ENCODE peak calls at places on chromosomes 6 and 20, in nine cellular contexts. R is upper lobe of right lung, N is SK-N-SH, M is tibial artery, S is heart left ventricle, X is IMR-90, J is GM23338, A is colonic mucosa, P is left lung. D is an unnamed sample.

GRCh38 chr6:129114992-129115391 is 232.1 kb downstream of the LAMA2 start:
- DNase-seq in S (no peak), M (no peak), X (no peak), J (no peak), P (no peak), A (no peak), N (no peak), R (no peak), D (no peak)

GRCh38 chr6:100001915-100002388 is 7.9 kb upstream of the MCHR2 start:
- DNase-seq in A (peak), S (peak), J (peak), X (peak), P (no peak), R (peak), M (peak), N (peak), D (no peak)

GRCh38 chr6:30325873-30326445 is 768 bp upstream of the TRIM39 start:
- DNase-seq in X (no peak), M (no peak), J (peak), P (peak), N (no peak), S (no peak), R (peak), A (no peak), D (peak)

GRCh38 chr20:14878676-14879019 is 541.2 kb upstream of the FLRT3 start:
- DNase-seq in J (no peak), X (no peak), M (no peak), S (no peak), P (no peak), N (no peak), R (no peak), A (no peak), D (no peak)

GRCh38 chr6:44856495-44856878 is 469.0 kb downstream of the CDC5L start:
- DNase-seq in S (no peak), J (no peak), A (no peak), R (no peak), N (no peak), X (no peak), P (no peak), M (no peak), D (no peak)

GRCh38 chr6:104940881-104941693 is 15.8 kb upstream of the LIN28B start:
- DNase-seq in S (peak), R (no peak), M (no peak), A (peak), P (no peak), J (peak), N (peak), X (peak), D (no peak)

GRCh38 chr6:3325210-3325609 is 66.5 kb downstream of the PSMG4 start:
- DNase-seq in N (peak), R (no peak), M (no peak), S (no peak), P (no peak), X (peak), J (no peak), A (no peak), D (peak)

GRCh38 chr20:17606001-17606400 is 36.1 kb downstream of the DSTN start:
- DNase-seq in X (no peak), S (no peak), M (no peak), P (no peak), R (no peak), A (no peak), N (no peak), J (no peak), D (no peak)

GRCh38 chr6:34317882-34318491 is 69.2 kb upstream of the SMIM29 start:
- DNase-seq in M (no peak), P (no peak), J (no peak), S (no peak), A (no peak), X (peak), N (no peak), R (no peak), D (no peak)

GRCh38 chr20:1802385-1803215 is 92.6 kb upstream of the SIRPA start:
- DNase-seq in P (peak), R (peak), N (peak), M (peak), S (peak), J (peak), X (peak), A (peak), D (no peak)

GRCh38 chr6:4066029-4066755 is 12.7 kb downstream of the FAM217A start:
- DNase-seq in R (no peak), S (no peak), J (no peak), N (no peak), A (no peak), X (no peak), M (no peak), P (no peak), D (no peak)

GRCh38 chr6:42429042-42429574 is 22.6 kb downstream of the TRERF1 start:
- DNase-seq in X (no peak), R (no peak), P (no peak), N (no peak), A (no peak), M (no peak), J (no peak), S (no peak), D (no peak)

GRCh38 chr6:63458480-63459115 is 113.7 kb upstream of the LOC128125822 start:
- DNase-seq in S (no peak), J (no peak), P (no peak), A (no peak), M (no peak), R (no peak), N (no peak), X (no peak), D (no peak)

GRCh38 chr6:9851541-9852380 is 563.1 kb downstream of the TFAP2A start:
- DNase-seq in N (no peak), X (peak), J (peak), S (no peak), M (no peak), P (no peak), A (no peak), R (no peak), D (no peak)

GRCh38 chr6:36546664-36546957 is 668 bp downstream of the STK38 start:
- DNase-seq in M (no peak), X (no peak), P (no peak), J (no peak), S (no peak), A (no peak), N (no peak), R (no peak), D (no peak)

GRCh38 chr6:36547646-36548400 is 544 bp upstream of the STK38 start:
- DNase-seq in A (no peak), J (no peak), M (no peak), X (no peak), R (no peak), N (peak), P (no peak), S (no peak), D (no peak)

GRCh38 chr6:36546958-36547645 is at the start of gene STK38:
- DNase-seq in P (peak), N (peak), X (peak), J (peak), A (peak), R (peak), M (peak), S (peak), D (peak)

GRCh38 chr6:36544228-36544627 is 3.1 kb downstream of the STK38 start:
- DNase-seq in P (no peak), J (no peak), X (no peak), A (peak), R (no peak), N (no peak), S (no peak), M (no peak), D (no peak)

GRCh38 chr6:36545767-36546663 is 1.3 kb downstream of the STK38 start:
- DNase-seq in R (no peak), A (peak), P (no peak), J (peak), S (no peak), M (no peak), N (peak), X (peak), D (no peak)
- H3K27ac ChIP-seq in R (peak), A (peak), P (peak), J (peak), S (peak), M (peak), N (peak), X (peak), D (peak)

GRCh38 chr6:13923527-13924145 is 1.1 kb upstream of the RNF182 start:
- DNase-seq in J (no peak), R (no peak), N (no peak), P (no peak), X (peak), M (no peak), A (no peak), S (no peak), D (no peak)

GRCh38 chr6:13926378-13926777 is 1.6 kb downstream of the RNF182 start:
- DNase-seq in P (no peak), R (no peak), X (no peak), N (no peak), S (no peak), A (no peak), M (no peak), J (no peak), D (no peak)

GRCh38 chr6:13924949-13925881 is at the start of gene RNF182:
- DNase-seq in X (no peak), M (no peak), S (peak), R (no peak), P (no peak), A (peak), J (peak), N (peak), D (no peak)

GRCh38 chr6:13922750-13923149 is 2.0 kb upstream of the RNF182 start:
- DNase-seq in S (no peak), J (no peak), A (no peak), X (no peak), P (no peak), N (no peak), M (no peak), R (no peak), D (no peak)

DNA sequence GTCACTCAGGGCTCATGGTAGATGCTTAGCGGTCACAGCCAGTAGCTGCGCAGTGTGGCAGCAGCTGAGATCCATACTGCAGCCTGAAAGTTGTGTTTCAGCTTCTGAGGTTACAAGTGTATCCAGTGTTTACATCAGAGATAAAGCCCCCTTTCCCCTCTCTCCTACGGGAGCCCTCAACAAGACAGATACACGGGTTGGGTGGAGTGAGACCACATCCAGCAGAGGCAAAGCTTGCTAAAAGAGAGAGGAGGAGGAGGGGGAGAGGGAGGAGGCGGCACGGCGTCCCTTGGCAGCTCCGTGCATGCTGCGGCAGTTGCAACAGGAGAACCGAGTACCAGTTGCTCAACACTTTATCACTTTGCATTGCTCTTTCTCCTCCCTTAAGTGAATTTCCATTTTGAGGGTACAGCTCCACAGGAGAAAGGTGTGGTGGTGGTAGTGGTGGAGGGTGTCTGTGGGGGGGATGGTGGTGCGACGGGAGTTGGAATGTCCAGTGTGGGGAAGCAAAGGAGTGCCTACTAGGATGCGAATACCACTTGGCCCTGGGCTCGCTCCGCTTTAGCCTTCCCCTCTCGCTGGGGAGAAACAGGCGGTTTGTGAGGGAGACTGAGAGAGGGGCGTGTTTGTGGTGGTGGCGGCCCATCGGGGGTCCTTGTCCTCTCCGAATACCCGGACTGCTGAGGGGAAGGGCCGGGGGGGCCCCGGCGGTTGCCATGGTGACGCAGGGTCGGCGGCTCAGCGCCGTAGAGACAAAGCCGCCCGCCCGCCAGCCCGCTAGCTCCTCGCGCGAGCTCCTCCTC is 405 bp upstream of the RNF182 start:
- DNase-seq in P (peak), M (no peak), X (peak), R (peak), J (peak), N (peak), S (no peak), A (no peak), D (no peak)
- TF ChIP-seq CTCF in P (no peak), M (no peak), X (no peak), R (no peak), J (no peak), N (no peak), S (no peak), A (no peak), D (no peak)

DNA sequence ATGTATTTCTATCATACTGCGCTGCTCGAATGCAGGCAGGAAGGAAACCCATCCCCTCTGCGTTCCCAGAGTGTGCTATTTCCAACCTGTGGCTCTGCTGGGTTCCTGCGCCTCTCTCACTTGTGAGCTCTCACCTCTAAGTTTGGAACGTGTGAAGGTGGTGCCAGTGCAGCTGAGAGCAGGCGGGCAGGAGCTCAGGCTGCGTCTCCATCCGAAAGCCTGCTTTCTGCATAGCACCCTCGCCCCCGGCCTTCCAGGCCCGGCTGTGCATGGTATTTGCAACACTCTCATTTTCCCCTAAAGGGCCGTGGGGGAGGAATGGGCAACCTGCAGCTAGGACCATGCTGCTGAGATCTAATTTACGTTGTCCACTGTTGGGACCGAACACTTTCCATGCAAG is 288.0 kb upstream of the TSHZ2 start:
- DNase-seq in J (peak), A (no peak), P (no peak), R (no peak), N (no peak), S (no peak), M (no peak), X (no peak), D (no peak)
- H3K4me3 ChIP-seq in J (no peak), A (no peak), P (no peak), R (no peak), N (no peak), S (no peak), M (no peak), X (no peak), D (no peak)

DNA sequence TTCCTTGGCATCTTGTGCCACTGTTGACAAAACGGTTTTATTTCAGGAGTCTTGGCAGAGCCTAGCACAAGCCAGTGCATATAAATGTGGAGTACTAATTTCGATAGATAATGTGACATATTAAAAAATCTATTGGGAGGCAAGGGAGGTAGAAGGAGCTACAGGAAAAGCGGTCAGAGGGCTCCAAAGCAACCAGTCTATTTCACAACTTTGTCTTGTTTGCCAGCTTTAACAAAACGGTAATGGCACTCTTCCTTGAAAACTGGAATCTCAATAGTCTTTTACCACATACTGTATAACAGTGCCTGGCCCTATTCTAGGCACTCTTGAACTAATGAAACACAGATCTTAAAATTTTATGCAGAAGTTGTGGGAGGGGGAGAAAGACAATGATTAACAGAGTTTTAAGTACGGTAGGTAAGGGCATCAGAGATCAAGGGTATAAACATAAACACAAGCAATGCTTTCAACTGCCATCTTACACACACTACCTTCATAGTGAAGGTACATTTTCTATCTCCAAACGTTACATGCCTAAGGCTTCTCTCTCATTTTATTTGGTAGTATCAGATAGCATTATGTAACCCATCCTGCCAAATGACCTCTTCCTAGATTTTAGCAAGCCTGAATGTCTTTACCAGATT is 33.5 kb upstream of the SYNCRIP start:
- DNase-seq in A (no peak), J (no peak), P (no peak), M (no peak), X (no peak), N (no peak), S (no peak), R (no peak), D (no peak)
- H3K27ac ChIP-seq in A (no peak), J (peak), P (peak), M (peak), X (no peak), N (peak), S (peak), R (peak), D (peak)

GRCh38 chr20:10094566-10095173 is 59.9 kb downstream of the ANKEF1 start:
- DNase-seq in A (no peak), N (no peak), R (no peak), M (no peak), S (no peak), P (no peak), J (no peak), X (no peak), D (no peak)
- TF ChIP-seq CTCF in A (no peak), N (peak), R (no peak), M (no peak), S (no peak), P (no peak), J (peak), X (no peak), D (no peak)

DNA sequence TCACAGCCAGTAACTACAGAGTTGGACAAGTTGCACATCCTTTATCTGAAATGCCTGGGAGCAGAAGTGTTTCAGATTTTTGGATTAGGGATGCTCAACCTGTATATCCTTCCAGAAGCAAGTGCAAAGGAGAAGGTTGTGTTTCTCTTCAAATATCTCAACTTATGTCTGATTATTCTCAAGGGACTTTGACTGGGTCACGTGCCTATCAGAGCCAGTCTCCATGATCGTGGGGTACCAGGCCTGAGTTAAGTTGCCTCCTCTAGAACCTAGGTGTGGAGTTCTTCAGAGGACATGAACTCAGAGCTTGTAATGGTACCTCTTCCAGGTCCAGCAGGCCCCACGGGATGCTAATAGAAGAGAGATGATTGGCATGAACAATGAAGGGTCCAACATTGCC is 7.8 kb downstream of the CD83 start:
- DNase-seq in M (no peak), A (no peak), S (no peak), J (no peak), N (no peak), P (no peak), X (no peak), R (no peak), D (no peak)
- H3K4me3 ChIP-seq in M (no peak), A (no peak), S (no peak), J (no peak), N (no peak), P (no peak), X (no peak), R (no peak), D (no peak)

DNA sequence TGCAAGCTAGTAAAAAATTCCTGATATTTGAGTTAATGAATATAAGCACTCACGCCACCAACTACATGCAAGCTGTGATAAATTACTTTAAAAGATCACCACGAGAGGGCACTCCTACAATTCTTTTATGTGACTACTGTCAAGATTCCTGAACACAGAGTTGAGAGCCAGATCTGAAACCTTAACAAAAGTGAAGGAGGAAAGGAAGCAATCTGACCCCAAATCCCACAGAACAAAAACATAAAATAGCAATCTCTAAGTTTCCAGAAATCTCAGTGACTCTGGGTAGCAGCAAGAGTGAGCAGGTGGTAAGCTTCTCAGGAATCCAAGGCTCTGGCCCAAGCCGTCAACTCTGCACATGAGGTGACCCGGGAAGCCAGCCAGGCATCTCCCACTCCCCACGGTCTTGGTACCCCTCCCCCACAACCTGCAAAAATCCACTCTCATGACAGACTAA is 55.1 kb downstream of the STAU1 start:
- DNase-seq in M (no peak), R (no peak), N (peak), A (peak), S (peak), X (peak), J (peak), P (no peak), D (peak)
- H3K27ac ChIP-seq in M (no peak), R (no peak), N (no peak), A (no peak), S (no peak), X (no peak), J (peak), P (no peak), D (no peak)

GRCh38 chr20:35342154-35342769 is 50.0 kb upstream of the FAM83C start:
- DNase-seq in J (peak), R (no peak), X (no peak), A (no peak), N (no peak), M (no peak), P (no peak), S (no peak), D (no peak)
- TF ChIP-seq CTCF in J (peak), R (no peak), X (peak), A (no peak), N (peak), M (peak), P (no peak), S (peak), D (no peak)

GRCh38 chr6:146545608-146546007 is 2.0 kb downstream of the RAB32 start:
- DNase-seq in J (no peak), S (no peak), A (peak), M (no peak), R (no peak), N (no peak), P (no peak), X (peak), D (no peak)

GRCh38 chr6:146543211-146543939 is at the start of gene RAB32:
- DNase-seq in A (peak), P (peak), N (peak), X (peak), S (peak), J (peak), M (peak), R (peak), D (peak)

GRCh38 chr6:146544783-146545182 is 1.1 kb downstream of the RAB32 start:
- DNase-seq in P (no peak), A (peak), R (no peak), X (peak), N (no peak), M (no peak), J (no peak), S (no peak), D (no peak)

GRCh38 chr6:146543940-146544661 is 468 bp downstream of the RAB32 start:
- DNase-seq in P (peak), N (no peak), M (peak), J (peak), R (no peak), X (peak), S (peak), A (peak), D (peak)

GRCh38 chr6:146542881-146543210 is 787 bp upstream of the RAB32 start:
- DNase-seq in J (no peak), R (no peak), A (no peak), S (no peak), M (no peak), X (peak), N (no peak), P (no peak), D (no peak)
- H3K4me3 ChIP-seq in J (peak), R (peak), A (peak), S (peak), M (peak), X (peak), N (peak), P (peak), D (peak)

GRCh38 chr6:151209071-151209831 is 30.5 kb upstream of the AKAP12 start:
- DNase-seq in N (peak), R (no peak), X (peak), J (no peak), A (no peak), S (no peak), M (no peak), P (no peak), D (no peak)
- H3K27ac ChIP-seq in N (no peak), R (no peak), X (no peak), J (no peak), A (no peak), S (no peak), M (no peak), P (no peak), D (no peak)

D was measured in coronary artery.